ENCODE peak calls at places on chromosome 1, in four cellular contexts. O is iPS DF 19.7; M is activated T-cell treated with anti-CD3 and anti-CD28 coated beads, Interleukin-2, amount 50 U/mL, for 72 hours; B is left colon. N is an unnamed sample.

GRCh38 chr1:236724521-236724920 is 38.2 kb downstream of the ACTN2 start:
- DNase-seq in O (no peak), M (no peak), B (no peak), N (no peak)

GRCh38 chr1:88985033-88985432 is 7.4 kb downstream of the KYAT3 start:
- DNase-seq in O (no peak), M (no peak), B (no peak), N (no peak)

GRCh38 chr1:26949926-26950319 is 10.3 kb downstream of the KDF1 start:
- DNase-seq in O (no peak), M (no peak), B (no peak), N (no peak)

GRCh38 chr1:190957565-190957964 is 479.9 kb upstream of the BRINP3 start:
- DNase-seq in O (no peak), M (no peak), B (no peak), N (no peak)

GRCh38 chr1:171966426-171967220 is 125.3 kb downstream of the DNM3 start:
- DNase-seq in O (peak), M (no peak), B (no peak), N (no peak)

GRCh38 chr1:93612510-93612909 is 69.1 kb downstream of the BCAR3 start:
- DNase-seq in O (no peak), M (no peak), B (no peak), N (no peak)

GRCh38 chr1:47656719-47657685 is 219.2 kb downstream of the FOXD2 start:
- DNase-seq in O (no peak), M (no peak), B (no peak), N (no peak)

GRCh38 chr1:117001254-117001927 is at the start of gene CD101:
- DNase-seq in O (no peak), M (peak), B (no peak), N (no peak)

GRCh38 chr1:209617047-209617673 is 33.6 kb downstream of the CAMK1G start:
- DNase-seq in O (no peak), M (no peak), B (no peak), N (no peak)